ENCODE peak calls at places on chromosomes 11 and 22, in ten cellular contexts. One of them, this sample, is unnamed.

GRCh38 chr11:74380746-74381439 is 17.3 kb downstream of the PGM2L1 start:
- DNase-seq in fibroblast of lung: peak; percentile 16
- DNase-seq in HuH-7: no peak
- DNase-seq in progenitor cell of endocrine pancreas: no peak
- DNase-seq in CD4-positive, alpha-beta T cell: no peak
- DNase-seq in kidney: no peak
- DNase-seq in NCI-H1930: peak; percentile 17
- DNase-seq in NCI-H1436 treated with DMSO at 0.1 percent for 48 hours: no peak
- DNase-seq in cardiac fibroblast: no peak
- DNase-seq in activated CD4-positive, alpha-beta T cell treated with anti-CD3 and anti-CD28 coated beads for 24 hours: no peak
- DNase-seq in this sample: no peak

GRCh38 chr11:103907548-103908455 is 128.6 kb upstream of the DDI1 start:
- DNase-seq in kidney: no peak
- DNase-seq in progenitor cell of endocrine pancreas: no peak
- DNase-seq in HuH-7: no peak
- DNase-seq in cardiac fibroblast: peak; percentile 67
- DNase-seq in NCI-H1930: no peak
- DNase-seq in CD4-positive, alpha-beta T cell: no peak
- DNase-seq in fibroblast of lung: peak; percentile 68
- DNase-seq in activated CD4-positive, alpha-beta T cell treated with anti-CD3 and anti-CD28 coated beads for 24 hours: no peak
- DNase-seq in NCI-H1436 treated with DMSO at 0.1 percent for 48 hours: no peak
- DNase-seq in this sample: no peak

GRCh38 chr11:46237248-46238077 is 40.0 kb upstream of the CREB3L1 start:
- DNase-seq in NCI-H1436 treated with DMSO at 0.1 percent for 48 hours: no peak
- DNase-seq in fibroblast of lung: peak; percentile 91
- DNase-seq in HuH-7: peak; percentile 66
- DNase-seq in NCI-H1930: peak; percentile 64
- DNase-seq in progenitor cell of endocrine pancreas: no peak
- DNase-seq in activated CD4-positive, alpha-beta T cell treated with anti-CD3 and anti-CD28 coated beads for 24 hours: peak; percentile 48
- DNase-seq in cardiac fibroblast: peak; percentile 87
- DNase-seq in kidney: peak; percentile 86
- DNase-seq in CD4-positive, alpha-beta T cell: peak; percentile 44
- DNase-seq in this sample: peak; percentile 38

GRCh38 chr11:72378704-72379383 is 55.5 kb downstream of the CLPB start:
- DNase-seq in HuH-7: no peak
- DNase-seq in kidney: no peak
- DNase-seq in fibroblast of lung: peak; percentile 54
- DNase-seq in NCI-H1436 treated with DMSO at 0.1 percent for 48 hours: no peak
- DNase-seq in NCI-H1930: no peak
- DNase-seq in cardiac fibroblast: peak; percentile 54
- DNase-seq in CD4-positive, alpha-beta T cell: no peak
- DNase-seq in activated CD4-positive, alpha-beta T cell treated with anti-CD3 and anti-CD28 coated beads for 24 hours: no peak
- DNase-seq in progenitor cell of endocrine pancreas: no peak
- DNase-seq in this sample: no peak

GRCh38 chr22:20186183-20186870 is 35.5 kb upstream of the CCDC188 start:
- DNase-seq in progenitor cell of endocrine pancreas: no peak
- DNase-seq in kidney: no peak
- DNase-seq in CD4-positive, alpha-beta T cell: no peak
- DNase-seq in NCI-H1436 treated with DMSO at 0.1 percent for 48 hours: no peak
- DNase-seq in activated CD4-positive, alpha-beta T cell treated with anti-CD3 and anti-CD28 coated beads for 24 hours: no peak
- DNase-seq in fibroblast of lung: no peak
- DNase-seq in NCI-H1930: no peak
- DNase-seq in cardiac fibroblast: no peak
- DNase-seq in HuH-7: peak; percentile 89
- DNase-seq in this sample: no peak

GRCh38 chr11:15826826-15827225 is 529.5 kb downstream of the SOX6 start:
- DNase-seq in HuH-7: peak; percentile 47
- DNase-seq in CD4-positive, alpha-beta T cell: no peak
- DNase-seq in NCI-H1436 treated with DMSO at 0.1 percent for 48 hours: no peak
- DNase-seq in kidney: no peak
- DNase-seq in NCI-H1930: peak; percentile 16
- DNase-seq in activated CD4-positive, alpha-beta T cell treated with anti-CD3 and anti-CD28 coated beads for 24 hours: no peak
- DNase-seq in fibroblast of lung: no peak
- DNase-seq in progenitor cell of endocrine pancreas: peak; percentile 70
- DNase-seq in cardiac fibroblast: peak; percentile 61
- DNase-seq in this sample: no peak

GRCh38 chr22:40857309-40857851 is 432 bp downstream of the XPNPEP3 start:
- DNase-seq in CD4-positive, alpha-beta T cell: no peak
- DNase-seq in fibroblast of lung: no peak
- DNase-seq in HuH-7: no peak
- DNase-seq in progenitor cell of endocrine pancreas: no peak
- DNase-seq in NCI-H1436 treated with DMSO at 0.1 percent for 48 hours: no peak
- DNase-seq in kidney: no peak
- DNase-seq in activated CD4-positive, alpha-beta T cell treated with anti-CD3 and anti-CD28 coated beads for 24 hours: no peak
- DNase-seq in NCI-H1930: no peak
- DNase-seq in cardiac fibroblast: peak; percentile 20
- DNase-seq in this sample: no peak

GRCh38 chr11:46338988-46339666 is 8.1 kb upstream of the DGKZ start:
- DNase-seq in NCI-H1930: no peak
- DNase-seq in fibroblast of lung: no peak
- DNase-seq in cardiac fibroblast: no peak
- DNase-seq in CD4-positive, alpha-beta T cell: no peak
- DNase-seq in progenitor cell of endocrine pancreas: no peak
- DNase-seq in kidney: peak; percentile 82
- DNase-seq in NCI-H1436 treated with DMSO at 0.1 percent for 48 hours: peak; percentile 44
- DNase-seq in activated CD4-positive, alpha-beta T cell treated with anti-CD3 and anti-CD28 coated beads for 24 hours: no peak
- DNase-seq in HuH-7: no peak
- DNase-seq in this sample: no peak

GRCh38 chr11:76162336-76163288 is 43.7 kb downstream of the WNT11 start:
- DNase-seq in NCI-H1436 treated with DMSO at 0.1 percent for 48 hours: no peak
- DNase-seq in fibroblast of lung: no peak
- DNase-seq in NCI-H1930: no peak
- DNase-seq in CD4-positive, alpha-beta T cell: no peak
- DNase-seq in kidney: peak; percentile 53
- DNase-seq in cardiac fibroblast: no peak
- DNase-seq in HuH-7: no peak
- DNase-seq in progenitor cell of endocrine pancreas: no peak
- DNase-seq in activated CD4-positive, alpha-beta T cell treated with anti-CD3 and anti-CD28 coated beads for 24 hours: no peak
- DNase-seq in this sample: no peak

GRCh38 chr11:62770778-62771143 is 435 bp upstream of the TAF6L start:
- DNase-seq in HuH-7: no peak
- DNase-seq in NCI-H1436 treated with DMSO at 0.1 percent for 48 hours: no peak
- DNase-seq in kidney: no peak
- DNase-seq in progenitor cell of endocrine pancreas: no peak
- DNase-seq in NCI-H1930: no peak
- DNase-seq in activated CD4-positive, alpha-beta T cell treated with anti-CD3 and anti-CD28 coated beads for 24 hours: no peak
- DNase-seq in CD4-positive, alpha-beta T cell: no peak
- DNase-seq in cardiac fibroblast: no peak
- DNase-seq in fibroblast of lung: no peak
- DNase-seq in this sample: no peak

GRCh38 chr22:46370584-46371373 is 35.3 kb downstream of the TRMU start:
- DNase-seq in kidney: peak; percentile 74
- DNase-seq in NCI-H1930: no peak
- DNase-seq in activated CD4-positive, alpha-beta T cell treated with anti-CD3 and anti-CD28 coated beads for 24 hours: no peak
- DNase-seq in cardiac fibroblast: no peak
- DNase-seq in CD4-positive, alpha-beta T cell: no peak
- DNase-seq in HuH-7: peak; percentile 64
- DNase-seq in fibroblast of lung: no peak
- DNase-seq in NCI-H1436 treated with DMSO at 0.1 percent for 48 hours: no peak
- DNase-seq in progenitor cell of endocrine pancreas: no peak
- DNase-seq in this sample: no peak

GRCh38 chr22:26853071-26853470 is 195.7 kb downstream of the MIAT start:
- DNase-seq in activated CD4-positive, alpha-beta T cell treated with anti-CD3 and anti-CD28 coated beads for 24 hours: no peak
- DNase-seq in NCI-H1436 treated with DMSO at 0.1 percent for 48 hours: no peak
- DNase-seq in fibroblast of lung: no peak
- DNase-seq in NCI-H1930: no peak
- DNase-seq in HuH-7: no peak
- DNase-seq in progenitor cell of endocrine pancreas: no peak
- DNase-seq in cardiac fibroblast: no peak
- DNase-seq in kidney: no peak
- DNase-seq in CD4-positive, alpha-beta T cell: no peak
- DNase-seq in this sample: no peak

GRCh38 chr11:47220401-47220821 is 5.6 kb downstream of the DDB2 start:
- DNase-seq in fibroblast of lung: peak; percentile 69
- DNase-seq in HuH-7: no peak
- DNase-seq in cardiac fibroblast: peak; percentile 89
- DNase-seq in NCI-H1930: no peak
- DNase-seq in progenitor cell of endocrine pancreas: no peak
- DNase-seq in NCI-H1436 treated with DMSO at 0.1 percent for 48 hours: no peak
- DNase-seq in activated CD4-positive, alpha-beta T cell treated with anti-CD3 and anti-CD28 coated beads for 24 hours: no peak
- DNase-seq in CD4-positive, alpha-beta T cell: no peak
- DNase-seq in kidney: no peak
- DNase-seq in this sample: no peak

GRCh38 chr11:71081704-71082230 is 170.6 kb downstream of the SHANK2 start:
- DNase-seq in fibroblast of lung: no peak
- DNase-seq in activated CD4-positive, alpha-beta T cell treated with anti-CD3 and anti-CD28 coated beads for 24 hours: no peak
- DNase-seq in HuH-7: no peak
- DNase-seq in CD4-positive, alpha-beta T cell: no peak
- DNase-seq in kidney: no peak
- DNase-seq in NCI-H1436 treated with DMSO at 0.1 percent for 48 hours: no peak
- DNase-seq in progenitor cell of endocrine pancreas: no peak
- DNase-seq in cardiac fibroblast: no peak
- DNase-seq in NCI-H1930: no peak
- DNase-seq in this sample: no peak

GRCh38 chr22:17872491-17872890 is 98.2 kb upstream of the BID start:
- DNase-seq in kidney: no peak
- DNase-seq in cardiac fibroblast: no peak
- DNase-seq in CD4-positive, alpha-beta T cell: no peak
- DNase-seq in HuH-7: no peak
- DNase-seq in NCI-H1930: no peak
- DNase-seq in activated CD4-positive, alpha-beta T cell treated with anti-CD3 and anti-CD28 coated beads for 24 hours: no peak
- DNase-seq in NCI-H1436 treated with DMSO at 0.1 percent for 48 hours: no peak
- DNase-seq in progenitor cell of endocrine pancreas: no peak
- DNase-seq in fibroblast of lung: peak; percentile 68
- DNase-seq in this sample: no peak

GRCh38 chr11:20627026-20627425 is 27.6 kb downstream of the SLC6A5 start:
- DNase-seq in CD4-positive, alpha-beta T cell: no peak
- DNase-seq in NCI-H1930: no peak
- DNase-seq in HuH-7: no peak
- DNase-seq in progenitor cell of endocrine pancreas: no peak
- DNase-seq in cardiac fibroblast: no peak
- DNase-seq in activated CD4-positive, alpha-beta T cell treated with anti-CD3 and anti-CD28 coated beads for 24 hours: no peak
- DNase-seq in fibroblast of lung: no peak
- DNase-seq in NCI-H1436 treated with DMSO at 0.1 percent for 48 hours: no peak
- DNase-seq in kidney: no peak
- DNase-seq in this sample: no peak

GRCh38 chr11:128492903-128493569 is 94.3 kb downstream of the ETS1 start:
- DNase-seq in cardiac fibroblast: no peak
- DNase-seq in NCI-H1930: no peak
- DNase-seq in kidney: no peak
- DNase-seq in NCI-H1436 treated with DMSO at 0.1 percent for 48 hours: no peak
- DNase-seq in fibroblast of lung: no peak
- DNase-seq in HuH-7: no peak
- DNase-seq in CD4-positive, alpha-beta T cell: no peak
- DNase-seq in activated CD4-positive, alpha-beta T cell treated with anti-CD3 and anti-CD28 coated beads for 24 hours: no peak
- DNase-seq in progenitor cell of endocrine pancreas: no peak
- DNase-seq in this sample: no peak

GRCh38 chr11:106695506-106695905 is 322.8 kb downstream of the GUCY1A2 start:
- DNase-seq in cardiac fibroblast: peak; percentile 21
- DNase-seq in fibroblast of lung: peak; percentile 88
- DNase-seq in HuH-7: no peak
- DNase-seq in kidney: no peak
- DNase-seq in NCI-H1930: no peak
- DNase-seq in progenitor cell of endocrine pancreas: no peak
- DNase-seq in CD4-positive, alpha-beta T cell: no peak
- DNase-seq in NCI-H1436 treated with DMSO at 0.1 percent for 48 hours: no peak
- DNase-seq in activated CD4-positive, alpha-beta T cell treated with anti-CD3 and anti-CD28 coated beads for 24 hours: no peak
- DNase-seq in this sample: no peak

GRCh38 chr11:101686514-101686913 is 102.7 kb upstream of the TRPC6 start:
- DNase-seq in HuH-7: no peak
- DNase-seq in activated CD4-positive, alpha-beta T cell treated with anti-CD3 and anti-CD28 coated beads for 24 hours: no peak
- DNase-seq in NCI-H1930: no peak
- DNase-seq in kidney: no peak
- DNase-seq in CD4-positive, alpha-beta T cell: no peak
- DNase-seq in NCI-H1436 treated with DMSO at 0.1 percent for 48 hours: no peak
- DNase-seq in cardiac fibroblast: peak; percentile 33
- DNase-seq in fibroblast of lung: peak; percentile 90
- DNase-seq in progenitor cell of endocrine pancreas: no peak
- DNase-seq in this sample: no peak

GRCh38 chr11:1918436-1919315 is 827 bp upstream of the TNNT3 start:
- DNase-seq in kidney: no peak
- DNase-seq in fibroblast of lung: no peak
- DNase-seq in HuH-7: no peak
- DNase-seq in NCI-H1436 treated with DMSO at 0.1 percent for 48 hours: no peak
- DNase-seq in activated CD4-positive, alpha-beta T cell treated with anti-CD3 and anti-CD28 coated beads for 24 hours: no peak
- DNase-seq in cardiac fibroblast: no peak
- DNase-seq in NCI-H1930: no peak
- DNase-seq in progenitor cell of endocrine pancreas: no peak
- DNase-seq in CD4-positive, alpha-beta T cell: no peak
- DNase-seq in this sample: no peak

GRCh38 chr11:123330071-123330470 is 100.0 kb upstream of the GRAMD1B start:
- DNase-seq in activated CD4-positive, alpha-beta T cell treated with anti-CD3 and anti-CD28 coated beads for 24 hours: no peak
- DNase-seq in CD4-positive, alpha-beta T cell: no peak
- DNase-seq in progenitor cell of endocrine pancreas: no peak
- DNase-seq in kidney: no peak
- DNase-seq in fibroblast of lung: no peak
- DNase-seq in NCI-H1436 treated with DMSO at 0.1 percent for 48 hours: no peak
- DNase-seq in NCI-H1930: no peak
- DNase-seq in cardiac fibroblast: no peak
- DNase-seq in HuH-7: no peak
- DNase-seq in this sample: no peak

GRCh38 chr11:115676206-115676605 is 172.0 kb upstream of the CADM1 start:
- DNase-seq in HuH-7: no peak
- DNase-seq in cardiac fibroblast: no peak
- DNase-seq in fibroblast of lung: peak; percentile 20
- DNase-seq in NCI-H1436 treated with DMSO at 0.1 percent for 48 hours: peak; percentile 20
- DNase-seq in kidney: no peak
- DNase-seq in NCI-H1930: no peak
- DNase-seq in activated CD4-positive, alpha-beta T cell treated with anti-CD3 and anti-CD28 coated beads for 24 hours: no peak
- DNase-seq in progenitor cell of endocrine pancreas: no peak
- DNase-seq in CD4-positive, alpha-beta T cell: no peak
- DNase-seq in this sample: no peak

This sample was measured in activated T-helper 9 cell treated with anti-CD3 and anti-CD28 coated beads, Interleukin-2, amount 50 U/mL, for 16 hours.